ENCODE peak calls at places on chromosomes 4 and X, in eight cellular contexts. M is M059J; T is cardiac muscle cell; A is activated naive CD4-positive, alpha-beta T cell treated with anti-CD3 and anti-CD28 coated beads for 36 hours; J is activated naive CD8-positive, alpha-beta T cell treated with anti-CD3 and anti-CD28 coated beads, Interleukin-2, amount 50 U/mL, for 24 hours; V is Daoy; Y is body of pancreas; N is heart left ventricle. Q is an unnamed sample.

GRCh38 chr4:134948110-134948642 is 746.6 kb upstream of the PABPC4L start:
- DNase-seq in M (no peak), T (no peak), A (no peak), J (no peak), V (no peak), Y (no peak), N (no peak), Q (no peak)

GRCh38 chr4:131388277-131388676 is 1760.8 kb upstream of the PCDH10 start:
- DNase-seq in M (no peak), T (no peak), A (no peak), J (no peak), V (no peak), Y (no peak), N (no peak), Q (no peak)

GRCh38 chrX:3663576-3664290 is 49.7 kb downstream of the PRKX start:
- DNase-seq in M (no peak), T (no peak), A (no peak), J (no peak), V (no peak), Y (peak; percentile 17), N (peak; percentile 52), Q (no peak)

GRCh38 chr4:23001478-23001877 is 308.7 kb downstream of the GBA3 start:
- DNase-seq in M (no peak), T (no peak), A (no peak), J (no peak), V (no peak), Y (no peak), N (no peak), Q (no peak)

GRCh38 chr4:3665360-3665891 is 100.8 kb upstream of the ADRA2C start:
- DNase-seq in M (no peak), T (no peak), A (no peak), J (no peak), V (no peak), Y (no peak), N (no peak), Q (no peak)

GRCh38 chr4:4985844-4986243 is 33.4 kb downstream of the CYTL1 start:
- DNase-seq in M (peak; percentile 59), T (no peak), A (no peak), J (no peak), V (no peak), Y (no peak), N (no peak), Q (no peak)

GRCh38 chr4:31246856-31247255 is 526.7 kb downstream of the PCDH7 start:
- DNase-seq in M (no peak), T (no peak), A (no peak), J (no peak), V (no peak), Y (no peak), N (no peak), Q (no peak)

GRCh38 chr4:169968999-169969398 is 57.2 kb downstream of the MFAP3L start:
- DNase-seq in M (peak; percentile 4), T (no peak), A (no peak), J (no peak), V (peak; percentile 8), Y (no peak), N (no peak), Q (no peak)

GRCh38 chrX:39677987-39678840 is 419.5 kb downstream of the BCOR start:
- DNase-seq in M (no peak), T (no peak), A (no peak), J (no peak), V (no peak), Y (no peak), N (peak; percentile 49), Q (no peak)